ENCODE peak calls at places on chromosomes 5 and 9, in nine cellular contexts. One of them, this sample, is unnamed. For H3K4me1, the result is how much of the 10 kb centered on the place peaks cover.

GRCh38 chr5:142915840-142916424 is 145.8 kb downstream of the ARHGAP26 start:
- DNase-seq in adipocyte: no peak
- DNase-seq in Peyer's patch: peak
- DNase-seq in Panc1: peak
- DNase-seq in hepatocyte: peak
- DNase-seq in tibial nerve: no peak
- DNase-seq in IMR-90: peak
- DNase-seq in tibial artery: no peak
- DNase-seq in PC-3: peak
- DNase-seq in this sample: no peak

GRCh38 chr9:93574091-93574899 is 2.1 kb upstream of the PHF2 start:
- DNase-seq in adipocyte: no peak
- DNase-seq in Peyer's patch: peak
- DNase-seq in Panc1: no peak
- DNase-seq in hepatocyte: no peak
- DNase-seq in tibial nerve: no peak
- DNase-seq in IMR-90: no peak
- DNase-seq in tibial artery: no peak
- DNase-seq in PC-3: no peak
- DNase-seq in this sample: no peak

GRCh38 chr9:17807670-17808282 is 228.9 kb downstream of the SH3GL2 start:
- DNase-seq in adipocyte: no peak
- DNase-seq in Peyer's patch: no peak
- DNase-seq in Panc1: no peak
- DNase-seq in hepatocyte: peak
- DNase-seq in tibial nerve: no peak
- DNase-seq in IMR-90: no peak
- DNase-seq in tibial artery: no peak
- DNase-seq in PC-3: no peak
- DNase-seq in this sample: no peak

GRCh38 chr5:73638344-73639095 is 12.5 kb downstream of the ARHGEF28 start:
- DNase-seq in adipocyte: peak
- DNase-seq in Peyer's patch: no peak
- DNase-seq in Panc1: peak
- DNase-seq in hepatocyte: no peak
- DNase-seq in tibial nerve: no peak
- DNase-seq in IMR-90: peak
- DNase-seq in tibial artery: no peak
- DNase-seq in PC-3: peak
- DNase-seq in this sample: no peak

GRCh38 chr5:6745706-6746217 is 32.5 kb downstream of the TENT4A start:
- DNase-seq in adipocyte: peak
- DNase-seq in Peyer's patch: no peak
- DNase-seq in Panc1: peak
- DNase-seq in hepatocyte: peak
- DNase-seq in tibial nerve: no peak
- DNase-seq in IMR-90: peak
- DNase-seq in tibial artery: no peak
- DNase-seq in PC-3: peak
- DNase-seq in this sample: peak

GRCh38 chr5:125717209-125717608 is 706.0 kb upstream of the GRAMD2B start:
- DNase-seq in adipocyte: peak
- DNase-seq in Peyer's patch: no peak
- DNase-seq in Panc1: no peak
- DNase-seq in hepatocyte: peak
- DNase-seq in tibial nerve: no peak
- DNase-seq in IMR-90: peak
- DNase-seq in tibial artery: no peak
- DNase-seq in PC-3: peak
- DNase-seq in this sample: no peak

GRCh38 chr9:134965851-134966250 is 48.1 kb upstream of the FCN1 start:
- DNase-seq in adipocyte: no peak
- DNase-seq in Peyer's patch: no peak
- DNase-seq in Panc1: no peak
- DNase-seq in hepatocyte: no peak
- DNase-seq in tibial nerve: no peak
- DNase-seq in IMR-90: no peak
- DNase-seq in tibial artery: peak
- DNase-seq in PC-3: no peak
- DNase-seq in this sample: no peak

GRCh38 chr9:126439402-126439765 is 112.8 kb downstream of the MVB12B start:
- DNase-seq in adipocyte: peak
- DNase-seq in Peyer's patch: no peak
- DNase-seq in Panc1: no peak
- DNase-seq in hepatocyte: no peak
- DNase-seq in tibial nerve: no peak
- DNase-seq in IMR-90: peak
- DNase-seq in tibial artery: no peak
- DNase-seq in PC-3: peak
- DNase-seq in this sample: no peak

GRCh38 chr5:77945874-77946273 is 169.7 kb upstream of the TBCA start:
- DNase-seq in adipocyte: no peak
- DNase-seq in Peyer's patch: no peak
- DNase-seq in Panc1: no peak
- DNase-seq in hepatocyte: no peak
- DNase-seq in tibial nerve: no peak
- DNase-seq in IMR-90: no peak
- DNase-seq in tibial artery: no peak
- DNase-seq in PC-3: no peak
- DNase-seq in this sample: no peak

GRCh38 chr9:69877852-69878507 is 57.4 kb downstream of the CFAP95 start:
- DNase-seq in adipocyte: peak
- DNase-seq in Peyer's patch: no peak
- DNase-seq in Panc1: no peak
- DNase-seq in hepatocyte: peak
- DNase-seq in tibial nerve: no peak
- DNase-seq in IMR-90: peak
- DNase-seq in tibial artery: no peak
- DNase-seq in PC-3: peak
- DNase-seq in this sample: peak

GRCh38 chr9:34986541-34987047 is 3.0 kb upstream of the DNAJB5 start:
- DNase-seq in adipocyte: no peak
- DNase-seq in Peyer's patch: peak
- DNase-seq in Panc1: no peak
- DNase-seq in hepatocyte: no peak
- DNase-seq in tibial nerve: no peak
- DNase-seq in IMR-90: no peak
- DNase-seq in tibial artery: peak
- DNase-seq in PC-3: no peak
- DNase-seq in this sample: peak

GRCh38 chr9:122116448-122117173 is 23.5 kb upstream of the TTLL11 start:
- DNase-seq in adipocyte: no peak
- DNase-seq in Peyer's patch: no peak
- DNase-seq in Panc1: no peak
- DNase-seq in hepatocyte: no peak
- DNase-seq in tibial nerve: no peak
- DNase-seq in IMR-90: no peak
- DNase-seq in tibial artery: no peak
- DNase-seq in PC-3: no peak
- DNase-seq in this sample: no peak

GRCh38 chr9:113955076-113955752 is 79.1 kb downstream of the ZNF618 start:
- DNase-seq in adipocyte: peak
- DNase-seq in Peyer's patch: no peak
- DNase-seq in Panc1: no peak
- DNase-seq in hepatocyte: no peak
- DNase-seq in tibial nerve: no peak
- DNase-seq in IMR-90: peak
- DNase-seq in tibial artery: peak
- DNase-seq in PC-3: no peak
- DNase-seq in this sample: no peak

GRCh38 chr5:138832218-138832617 is 42.9 kb downstream of the LRRTM2 start:
- DNase-seq in adipocyte: no peak
- DNase-seq in Peyer's patch: no peak
- DNase-seq in Panc1: no peak
- DNase-seq in hepatocyte: no peak
- DNase-seq in tibial nerve: no peak
- DNase-seq in IMR-90: no peak
- DNase-seq in tibial artery: no peak
- DNase-seq in PC-3: no peak
- DNase-seq in this sample: no peak

GRCh38 chr9:34982352-34982751 is 7.2 kb upstream of the DNAJB5 start:
- DNase-seq in adipocyte: no peak
- DNase-seq in Peyer's patch: no peak
- DNase-seq in Panc1: no peak
- DNase-seq in hepatocyte: no peak
- DNase-seq in tibial nerve: no peak
- DNase-seq in IMR-90: no peak
- DNase-seq in tibial artery: peak
- DNase-seq in PC-3: no peak
- DNase-seq in this sample: no peak

GRCh38 chr5:132260051-132260450 is 2.6 kb downstream of the PDLIM4 start:
- DNase-seq in adipocyte: peak
- DNase-seq in Peyer's patch: peak
- DNase-seq in Panc1: no peak
- DNase-seq in hepatocyte: no peak
- DNase-seq in tibial nerve: no peak
- DNase-seq in IMR-90: peak
- DNase-seq in tibial artery: peak
- DNase-seq in PC-3: peak
- DNase-seq in this sample: no peak

GRCh38 chr9:14158911-14159310 is 155.0 kb downstream of the NFIB start:
- DNase-seq in adipocyte: no peak
- DNase-seq in Peyer's patch: peak
- DNase-seq in Panc1: no peak
- DNase-seq in hepatocyte: no peak
- DNase-seq in tibial nerve: no peak
- DNase-seq in IMR-90: peak
- DNase-seq in tibial artery: no peak
- DNase-seq in PC-3: peak
- DNase-seq in this sample: no peak

GRCh38 chr9:72041775-72042194 is 18.6 kb downstream of the C9orf57 start:
- DNase-seq in adipocyte: peak
- DNase-seq in Peyer's patch: peak
- DNase-seq in Panc1: no peak
- DNase-seq in hepatocyte: peak
- DNase-seq in tibial nerve: no peak
- DNase-seq in IMR-90: peak
- DNase-seq in tibial artery: peak
- DNase-seq in PC-3: peak
- DNase-seq in this sample: no peak

GRCh38 chr5:149408252-149409099 is 29.4 kb upstream of the IL17B start:
- DNase-seq in adipocyte: no peak
- DNase-seq in Peyer's patch: no peak
- DNase-seq in Panc1: no peak
- DNase-seq in hepatocyte: no peak
- DNase-seq in tibial nerve: no peak
- DNase-seq in IMR-90: no peak
- DNase-seq in tibial artery: peak
- DNase-seq in PC-3: no peak
- DNase-seq in this sample: no peak
- H3K4me1 ChIP-seq in adipocyte: half or more
- H3K4me1 ChIP-seq in Peyer's patch: under half
- H3K4me1 ChIP-seq in Panc1: under half
- H3K4me1 ChIP-seq in hepatocyte: under half
- H3K4me1 ChIP-seq in tibial nerve: under half
- H3K4me1 ChIP-seq in IMR-90: under half
- H3K4me1 ChIP-seq in tibial artery: under half
- H3K4me1 ChIP-seq in PC-3: under half
- H3K4me1 ChIP-seq in this sample: under half

GRCh38 chr5:134070979-134071849 is 43.3 kb upstream of the TCF7 start:
- DNase-seq in adipocyte: peak
- DNase-seq in Peyer's patch: no peak
- DNase-seq in Panc1: no peak
- DNase-seq in hepatocyte: peak
- DNase-seq in tibial nerve: no peak
- DNase-seq in IMR-90: no peak
- DNase-seq in tibial artery: no peak
- DNase-seq in PC-3: no peak
- DNase-seq in this sample: no peak

GRCh38 chr5:134072471-134073220 is 41.8 kb upstream of the TCF7 start:
- DNase-seq in adipocyte: no peak
- DNase-seq in Peyer's patch: no peak
- DNase-seq in Panc1: no peak
- DNase-seq in hepatocyte: no peak
- DNase-seq in tibial nerve: no peak
- DNase-seq in IMR-90: no peak
- DNase-seq in tibial artery: no peak
- DNase-seq in PC-3: no peak
- DNase-seq in this sample: no peak

GRCh38 chr5:134069553-134069952 is 44.9 kb upstream of the TCF7 start:
- DNase-seq in adipocyte: no peak
- DNase-seq in Peyer's patch: no peak
- DNase-seq in Panc1: no peak
- DNase-seq in hepatocyte: no peak
- DNase-seq in tibial nerve: no peak
- DNase-seq in IMR-90: no peak
- DNase-seq in tibial artery: no peak
- DNase-seq in PC-3: no peak
- DNase-seq in this sample: no peak

GRCh38 chr5:134071850-134072207 is 42.7 kb upstream of the TCF7 start:
- DNase-seq in adipocyte: no peak
- DNase-seq in Peyer's patch: no peak
- DNase-seq in Panc1: no peak
- DNase-seq in hepatocyte: no peak
- DNase-seq in tibial nerve: no peak
- DNase-seq in IMR-90: no peak
- DNase-seq in tibial artery: no peak
- DNase-seq in PC-3: no peak
- DNase-seq in this sample: no peak

GRCh38 chr5:134070648-134070978 is 43.9 kb upstream of the TCF7 start:
- DNase-seq in adipocyte: no peak
- DNase-seq in Peyer's patch: no peak
- DNase-seq in Panc1: no peak
- DNase-seq in hepatocyte: peak
- DNase-seq in tibial nerve: no peak
- DNase-seq in IMR-90: peak
- DNase-seq in tibial artery: no peak
- DNase-seq in PC-3: no peak
- DNase-seq in this sample: no peak
- H3K4me1 ChIP-seq in adipocyte: under half
- H3K4me1 ChIP-seq in Peyer's patch: under half
- H3K4me1 ChIP-seq in Panc1: under half
- H3K4me1 ChIP-seq in hepatocyte: under half
- H3K4me1 ChIP-seq in tibial nerve: under half
- H3K4me1 ChIP-seq in IMR-90: under half
- H3K4me1 ChIP-seq in tibial artery: under half
- H3K4me1 ChIP-seq in PC-3: under half
- H3K4me1 ChIP-seq in this sample: half or more

DNA sequence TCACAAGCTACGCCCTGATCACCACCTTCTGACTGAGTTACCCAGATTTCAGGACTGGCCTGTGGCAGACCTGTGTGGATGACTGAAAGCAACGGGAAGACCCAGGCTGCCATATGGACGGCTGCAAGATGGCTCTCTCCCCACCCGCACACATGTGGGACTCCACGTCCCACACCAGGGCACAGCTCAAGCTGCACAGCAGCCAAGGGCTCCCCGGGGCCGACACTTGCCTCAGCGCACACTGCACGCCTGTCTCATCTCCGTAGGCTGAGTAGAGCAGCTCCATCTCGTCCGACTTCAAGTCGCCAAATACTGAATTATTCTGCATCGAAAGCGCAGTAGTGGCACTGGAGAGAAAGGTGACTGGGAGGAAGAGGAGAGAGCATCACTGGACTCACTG is 14.5 kb downstream of the BRD9 start:
- DNase-seq in adipocyte: no peak
- DNase-seq in Peyer's patch: no peak
- DNase-seq in Panc1: no peak
- DNase-seq in hepatocyte: no peak
- DNase-seq in tibial nerve: no peak
- DNase-seq in IMR-90: no peak
- DNase-seq in tibial artery: no peak
- DNase-seq in PC-3: no peak
- DNase-seq in this sample: no peak
- H3K4me1 ChIP-seq in adipocyte: under half
- H3K4me1 ChIP-seq in Peyer's patch: under half
- H3K4me1 ChIP-seq in Panc1: under half
- H3K4me1 ChIP-seq in hepatocyte: under half
- H3K4me1 ChIP-seq in tibial nerve: under half
- H3K4me1 ChIP-seq in IMR-90: under half
- H3K4me1 ChIP-seq in tibial artery: under half
- H3K4me1 ChIP-seq in PC-3: under half
- H3K4me1 ChIP-seq in this sample: under half

GRCh38 chr9:132447346-132447745 is 37.3 kb downstream of the CFAP77 start:
- DNase-seq in adipocyte: no peak
- DNase-seq in Peyer's patch: no peak
- DNase-seq in Panc1: no peak
- DNase-seq in hepatocyte: no peak
- DNase-seq in tibial nerve: no peak
- DNase-seq in IMR-90: no peak
- DNase-seq in tibial artery: no peak
- DNase-seq in PC-3: no peak
- DNase-seq in this sample: no peak
- H3K4me1 ChIP-seq in adipocyte: under half
- H3K4me1 ChIP-seq in Peyer's patch: under half
- H3K4me1 ChIP-seq in Panc1: under half
- H3K4me1 ChIP-seq in hepatocyte: under half
- H3K4me1 ChIP-seq in tibial nerve: under half
- H3K4me1 ChIP-seq in IMR-90: under half
- H3K4me1 ChIP-seq in tibial artery: under half
- H3K4me1 ChIP-seq in PC-3: under half
- H3K4me1 ChIP-seq in this sample: under half